ENCODE peak calls at places on chromosome 17, in four cellular contexts. U is astrocyte of the spinal cord, E is SK-N-SH, Q is ovary. W is an unnamed sample.

GRCh38 chr17:2947588-2947950 is 115.8 kb downstream of the OR1D5 start:
- DNase-seq in E (no peak), U (no peak), Q (no peak), W (no peak)

GRCh38 chr17:75587718-75588545 is at the start of gene MYO15B:
- DNase-seq in U (peak; percentile 3), E (no peak), Q (peak; percentile 70), W (no peak)

GRCh38 chr17:73956595-73957465 is 246.6 kb upstream of the RPL38 start:
- DNase-seq in Q (no peak), U (no peak), E (peak; percentile 89), W (no peak)

GRCh38 chr17:77569846-77570564 is 388.5 kb upstream of the TNRC6C start:
- DNase-seq in Q (no peak), U (no peak), E (no peak), W (no peak)

GRCh38 chr17:21573961-21574610 is 118.2 kb upstream of the KCNJ18 start:
- DNase-seq in U (peak; percentile 50), Q (peak; percentile 72), E (peak; percentile 81), W (peak; percentile 32)

GRCh38 chr17:28684963-28685362 is 23.0 kb downstream of the SUPT6H start:
- DNase-seq in U (no peak), E (peak; percentile 47), Q (peak; percentile 42), W (no peak)

GRCh38 chr17:44536090-44536960 is 21.0 kb upstream of the FZD2 start:
- DNase-seq in U (no peak), E (no peak), Q (no peak), W (no peak)

GRCh38 chr17:76478730-76479514 is 11.5 kb downstream of the AANAT start:
- DNase-seq in E (no peak), Q (no peak), U (no peak), W (no peak)

GRCh38 chr17:74842599-74843351 is 16.9 kb downstream of the GRIN2C start:
- DNase-seq in Q (peak; percentile 62), U (peak; percentile 37), E (peak; percentile 99), W (peak; percentile 13)

GRCh38 chr17:63665527-63666214 is 34.3 kb downstream of the LIMD2 start:
- DNase-seq in E (no peak), Q (no peak), U (no peak), W (no peak)

GRCh38 chr17:71338396-71338795 is 782.4 kb upstream of the SOX9 start:
- DNase-seq in E (no peak), U (peak; percentile 60), Q (no peak), W (peak; percentile 56)

GRCh38 chr17:48542956-48543853 is 1.7 kb downstream of the HOXB2 start:
- DNase-seq in U (peak; percentile 75), Q (no peak), E (peak; percentile 66), W (no peak)

GRCh38 chr17:80122926-80123505 is 21.6 kb downstream of the GAA start:
- DNase-seq in Q (no peak), E (no peak), U (no peak), W (no peak)

GRCh38 chr17:40738553-40738952 is 16.6 kb downstream of the KRT25 start:
- DNase-seq in Q (no peak), U (no peak), E (no peak), W (no peak)

GRCh38 chr17:68515238-68515637 is 3.0 kb downstream of the PRKAR1A start:
- DNase-seq in Q (no peak), E (no peak), U (no peak), W (no peak)

GRCh38 chr17:80414508-80414802 is 512 bp upstream of the ENDOV start:
- DNase-seq in E (no peak), U (peak; percentile 5), Q (no peak), W (no peak)

GRCh38 chr17:27495460-27495859 is 39.2 kb downstream of the KSR1 start:
- DNase-seq in U (no peak), Q (no peak), E (no peak), W (no peak)

GRCh38 chr17:42253173-42253545 is 23.0 kb downstream of the STAT5B start:
- DNase-seq in U (no peak), Q (no peak), E (no peak), W (no peak)

GRCh38 chr17:32335647-32336046 is 6.3 kb downstream of the C17orf75 start:
- DNase-seq in Q (no peak), U (peak; percentile 70), E (no peak), W (peak; percentile 53)

GRCh38 chr17:2889256-2889655 is 93.0 kb downstream of the RAP1GAP2 start:
- DNase-seq in E (no peak), Q (no peak), U (no peak), W (no peak)

GRCh38 chr17:68383443-68384321 is 73.6 kb downstream of the WIPI1 start:
- DNase-seq in Q (peak; percentile 18), E (no peak), U (peak; percentile 82), W (peak; percentile 66)

GRCh38 chr17:49353607-49354006 is 8.4 kb downstream of the ZNF652 start:
- DNase-seq in U (no peak), Q (no peak), E (no peak), W (no peak)

GRCh38 chr17:29283496-29283895 is 10.5 kb downstream of the NUFIP2 start:
- DNase-seq in U (no peak), E (peak; percentile 49), Q (no peak), W (no peak)

GRCh38 chr17:76444518-76445311 is 8.2 kb downstream of the UBE2O start:
- DNase-seq in Q (no peak), E (no peak), U (peak; percentile 33), W (no peak)

GRCh38 chr17:76278268-76278908 is 13.2 kb downstream of the UBALD2 start:
- DNase-seq in Q (no peak), E (no peak), U (no peak), W (no peak)

GRCh38 chr17:77346765-77347164 is 206.0 kb downstream of the SEC14L1 start:
- DNase-seq in Q (no peak), U (no peak), E (no peak), W (no peak)

GRCh38 chr17:40103082-40103741 is 2.8 kb upstream of the NR1D1 start:
- DNase-seq in U (no peak), Q (peak; percentile 51), E (no peak), W (no peak)

GRCh38 chr17:75783069-75783783 is 1.4 kb upstream of the UNK start:
- DNase-seq in E (peak; percentile 30), Q (no peak), U (peak; percentile 75), W (no peak)

GRCh38 chr17:48457080-48457836 is 27.2 kb upstream of the SKAP1 start:
- DNase-seq in U (peak; percentile 53), Q (peak; percentile 14), E (peak; percentile 72), W (no peak)

GRCh38 chr17:66313995-66314659 is 11.7 kb downstream of the PRKCA start:
- DNase-seq in E (peak; percentile 58), U (no peak), Q (no peak), W (no peak)

DNA sequence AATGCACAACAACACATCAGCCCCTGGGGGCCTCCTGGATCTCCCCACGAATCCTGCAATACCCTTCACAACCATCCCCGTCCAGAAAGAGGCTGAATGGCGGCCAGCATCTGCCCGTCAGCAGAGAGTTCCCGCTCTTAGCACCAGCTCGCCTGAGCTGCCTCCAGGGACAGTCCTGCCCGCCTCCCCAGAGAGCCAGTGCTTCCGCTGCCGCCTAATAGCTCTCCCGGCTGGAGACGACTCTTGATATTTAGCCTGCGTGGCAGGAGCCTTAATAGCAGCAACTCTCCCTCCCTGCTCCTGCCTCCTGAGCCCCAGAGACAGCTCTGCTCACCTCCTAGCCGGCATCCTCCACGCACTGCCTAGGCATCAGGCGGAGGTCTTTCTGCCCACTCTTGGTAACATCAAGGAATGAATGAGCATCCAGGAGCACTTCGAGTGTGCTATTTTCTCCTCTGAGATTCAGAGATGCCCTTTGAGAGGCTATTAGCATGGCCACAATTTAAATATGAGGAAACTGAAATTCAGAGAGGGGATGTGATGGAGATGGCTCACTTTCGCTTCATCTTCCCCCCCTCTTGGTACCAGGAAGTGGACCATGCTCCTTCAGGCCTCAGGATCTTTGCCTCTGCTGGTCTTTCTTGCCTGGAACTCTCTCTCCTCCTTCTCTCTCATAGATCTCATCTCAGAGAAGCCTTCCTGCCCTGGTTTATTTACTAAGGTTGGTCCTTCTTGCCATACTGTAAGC is 67.9 kb downstream of the RAI1 start:
- DNase-seq in U (no peak), E (peak; percentile 81), Q (no peak), W (no peak)
- H3K4me3 ChIP-seq in U (no peak overlapping the region), E (no peak overlapping the region), Q (no peak overlapping the region), W (no peak overlapping the region)

GRCh38 chr17:1852327-1852726 is 22.5 kb downstream of the RPA1 start:
- DNase-seq in Q (no peak), E (no peak), U (no peak), W (no peak)
- H3K4me3 ChIP-seq in Q (no peak overlapping the region), E (no peak overlapping the region), U (no peak overlapping the region), W (no peak overlapping the region)

GRCh38 chr17:82495844-82496528 is 23.5 kb upstream of the FOXK2 start:
- DNase-seq in E (peak; percentile 10), Q (no peak), U (no peak), W (no peak)

GRCh38 chr17:82492647-82493516 is 26.6 kb upstream of the FOXK2 start:
- DNase-seq in Q (no peak), U (peak; percentile 57), E (peak; percentile 48), W (no peak)

GRCh38 chr17:82493517-82493840 is 26.1 kb upstream of the FOXK2 start:
- DNase-seq in Q (no peak), U (no peak), E (no peak), W (no peak)

GRCh38 chr17:82496529-82497434 is 22.8 kb upstream of the FOXK2 start:
- DNase-seq in U (peak; percentile 90), Q (peak; percentile 97), E (peak; percentile 98), W (peak; percentile 76)

DNA sequence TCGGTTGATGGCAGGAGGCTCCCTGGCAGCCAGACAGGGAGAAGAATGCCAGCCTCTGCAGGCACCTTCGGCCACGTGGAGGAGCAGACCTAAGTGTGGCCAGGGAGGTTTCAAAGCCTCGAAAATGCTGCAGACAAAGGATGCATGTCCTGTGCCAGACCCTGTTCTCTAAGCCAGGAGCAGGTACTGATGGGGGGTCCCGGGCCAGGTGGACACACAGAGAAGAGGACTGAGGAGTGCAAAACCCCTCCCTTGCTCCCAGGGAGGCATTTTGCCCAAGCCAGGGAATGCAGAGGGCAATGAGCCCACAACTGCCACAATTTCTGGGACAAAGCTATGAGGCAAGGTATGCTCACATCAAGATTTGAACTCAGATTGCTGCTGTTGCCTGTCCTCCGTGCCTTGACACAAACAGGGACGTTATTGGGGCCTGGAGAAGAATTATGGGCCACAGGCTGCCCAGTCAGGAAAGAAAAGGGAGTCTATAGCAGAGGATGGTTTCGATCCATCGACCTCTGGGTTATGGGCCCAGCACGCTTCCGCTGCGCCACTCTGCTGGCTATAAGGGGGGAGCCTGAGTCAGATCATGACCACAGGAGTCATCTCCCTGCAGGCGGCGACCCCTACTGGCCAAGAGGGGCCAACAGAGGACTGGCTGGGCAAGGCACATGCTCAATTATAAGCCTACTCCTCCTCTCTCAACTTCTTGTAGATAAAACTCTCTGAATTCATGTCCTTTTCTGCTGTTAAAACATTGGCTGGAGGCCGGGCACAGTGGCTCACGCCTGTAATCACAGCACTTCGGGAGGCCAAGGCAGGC is 25.1 kb upstream of the FOXK2 start:
- DNase-seq in E (peak; percentile 94), Q (peak; percentile 93), U (peak; percentile 91), W (peak; percentile 90)
- H3K4me3 ChIP-seq in E (peak overlapping the region; percentile 22), Q (no peak overlapping the region), U (no peak overlapping the region), W (no peak overlapping the region)

DNA sequence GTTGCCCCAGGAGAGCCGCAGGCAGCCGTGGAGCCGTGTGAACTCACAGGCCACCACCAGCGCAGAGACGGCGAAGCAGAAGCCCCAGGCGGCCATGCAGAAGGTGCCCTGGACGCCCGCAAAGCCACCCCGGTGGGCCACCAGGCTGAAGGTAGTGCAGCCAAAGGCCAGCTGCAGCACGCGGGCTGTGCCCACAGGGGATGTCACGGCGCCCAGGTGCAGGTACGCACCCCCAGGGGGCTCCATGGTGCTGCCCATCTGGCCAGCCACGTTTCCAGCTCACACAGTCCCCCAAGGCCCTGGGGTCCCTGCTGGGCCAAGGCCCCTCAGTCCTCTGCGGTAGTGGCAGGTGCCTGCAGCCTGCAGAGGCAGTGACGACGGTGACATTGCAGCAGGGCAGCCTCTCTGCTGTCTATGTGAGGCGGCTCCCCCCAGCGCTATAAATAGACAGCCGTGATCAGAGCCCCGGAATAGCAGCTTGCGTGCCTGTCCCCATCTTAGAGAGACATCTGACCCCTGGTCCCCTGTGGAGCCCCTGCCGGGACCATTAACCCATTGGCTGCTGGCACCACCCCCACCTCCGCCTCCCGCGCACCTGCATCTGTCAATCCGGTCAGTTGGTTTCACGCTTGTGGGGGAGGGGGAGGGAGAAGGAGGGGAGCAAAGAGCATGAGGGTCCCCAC is 4.5 kb upstream of the PYCR1 start:
- DNase-seq in Q (no peak), E (no peak), U (no peak), W (no peak)
- H3K4me3 ChIP-seq in Q (no peak overlapping the region), E (no peak overlapping the region), U (no peak overlapping the region), W (no peak overlapping the region)

W was measured in skeletal muscle cell.